ENCODE peak calls at places on chromosomes 7 and 10, in nine cellular contexts. E is mesendoderm, G is IMR-90, J is HCT116, S is PC-3, B is neuronal stem cell, V is hepatocyte, R is neural progenitor cell, A is astrocyte. Q is an unnamed sample.

GRCh38 chr7:4134631-4135030 is 547.5 kb upstream of the FOXK1 start:
- DNase-seq in E (no peak), G (no peak), J (no peak), S (no peak), B (no peak), V (peak), R (no peak), A (no peak), Q (no peak)

GRCh38 chr7:154841731-154842331 is 161.1 kb downstream of the PAXIP1 start:
- DNase-seq in E (peak), G (no peak), J (no peak), S (no peak), B (peak), V (peak), R (peak), A (no peak), Q (no peak)

GRCh38 chr7:78039791-78040776 is 241.5 kb downstream of the PHTF2 start:
- DNase-seq in E (peak), G (no peak), J (peak), S (no peak), B (peak), V (no peak), R (peak), A (no peak), Q (no peak)

GRCh38 chr7:66301737-66302136 is 96.6 kb downstream of the TPST1 start:
- DNase-seq in E (no peak), G (no peak), J (no peak), S (no peak), B (no peak), V (no peak), R (no peak), A (no peak), Q (no peak)

GRCh38 chr7:5797716-5798115 is 16.3 kb upstream of the RNF216 start:
- DNase-seq in E (no peak), G (no peak), J (no peak), S (no peak), B (no peak), V (no peak), R (no peak), A (no peak), Q (no peak)

GRCh38 chr10:103583871-103584215 is 90.3 kb downstream of the NEURL1 start:
- DNase-seq in E (no peak), G (no peak), J (no peak), S (no peak), B (no peak), V (no peak), R (no peak), A (no peak), Q (no peak)

GRCh38 chr10:42645103-42645502 is 6.7 kb upstream of the ZNF33B start:
- DNase-seq in E (no peak), G (no peak), J (no peak), S (no peak), B (no peak), V (peak), R (no peak), A (no peak), Q (peak)

GRCh38 chr7:64945776-64946175 is 42.7 kb downstream of the ZNF273 start:
- DNase-seq in E (no peak), G (no peak), J (no peak), S (no peak), B (no peak), V (no peak), R (no peak), A (no peak), Q (no peak)

GRCh38 chr7:138460176-138460648 is at the start of gene TRIM24:
- DNase-seq in E (no peak), G (peak), J (no peak), S (no peak), B (no peak), V (no peak), R (no peak), A (peak), Q (no peak)

GRCh38 chr7:76260171-76260703 is 42.2 kb upstream of the HSPB1 start:
- DNase-seq in E (peak), G (no peak), J (peak), S (peak), B (peak), V (peak), R (peak), A (no peak), Q (no peak)

GRCh38 chr10:67464278-67464677 is 231.7 kb downstream of the CTNNA3 start:
- DNase-seq in E (no peak), G (no peak), J (no peak), S (no peak), B (no peak), V (no peak), R (no peak), A (no peak), Q (no peak)

GRCh38 chr10:7634142-7634894 is 32.4 kb downstream of the ITIH5 start:
- DNase-seq in E (no peak), G (no peak), J (no peak), S (no peak), B (no peak), V (no peak), R (no peak), A (no peak), Q (no peak)

GRCh38 chr10:57395921-57396320 is 871.8 kb downstream of the IPMK start:
- DNase-seq in E (peak), G (no peak), J (no peak), S (peak), B (no peak), V (no peak), R (no peak), A (no peak), Q (no peak)

GRCh38 chr7:102125127-102125561 is 161.5 kb upstream of the SH2B2 start:
- DNase-seq in E (peak), G (peak), J (peak), S (peak), B (no peak), V (peak), R (peak), A (peak), Q (peak)

GRCh38 chr10:124508070-124508667 is 46.5 kb downstream of the LHPP start:
- DNase-seq in E (no peak), G (no peak), J (no peak), S (no peak), B (no peak), V (no peak), R (no peak), A (no peak), Q (no peak)

GRCh38 chr7:29297194-29297890 is 102.8 kb downstream of the CHN2 start:
- DNase-seq in E (peak), G (no peak), J (no peak), S (no peak), B (no peak), V (no peak), R (peak), A (no peak), Q (no peak)

GRCh38 chr7:134792968-134793367 is 13.5 kb downstream of the CALD1 start:
- DNase-seq in E (no peak), G (peak), J (no peak), S (no peak), B (no peak), V (no peak), R (no peak), A (peak), Q (no peak)

GRCh38 chr7:20795361-20795760 is 8.7 kb upstream of the SP8 start:
- DNase-seq in E (no peak), G (no peak), J (no peak), S (no peak), B (no peak), V (no peak), R (no peak), A (no peak), Q (no peak)
- H3K4me2 ChIP-seq in E (peak), G (no peak), J (no peak), S (no peak), B (no peak), V (no peak), R (peak), A (no peak), Q (no peak)

DNA sequence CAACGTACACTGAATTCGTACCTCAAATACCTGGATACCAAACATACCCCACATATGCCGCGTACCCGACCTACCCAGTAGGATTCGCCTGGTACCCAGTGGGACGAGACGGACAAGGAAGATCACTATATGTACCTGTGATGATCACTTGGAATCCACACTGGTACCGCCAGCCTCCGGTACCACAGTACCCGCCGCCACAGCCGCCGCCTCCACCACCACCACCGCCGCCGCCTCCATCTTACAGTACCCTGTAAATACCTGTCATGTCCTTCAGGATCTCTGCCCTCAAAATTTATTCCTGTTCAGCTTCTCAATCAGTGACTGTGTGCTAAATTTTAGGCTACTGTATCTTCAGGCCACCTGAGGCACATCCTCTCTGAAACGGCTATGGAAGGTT is 9.5 kb upstream of the SGCE start:
- DNase-seq in E (no peak), G (no peak), J (no peak), S (no peak), B (no peak), V (no peak), R (no peak), A (no peak), Q (no peak)
- H3K4me2 ChIP-seq in E (no peak), G (no peak), J (no peak), S (no peak), B (no peak), V (no peak), R (no peak), A (no peak), Q (no peak)

DNA sequence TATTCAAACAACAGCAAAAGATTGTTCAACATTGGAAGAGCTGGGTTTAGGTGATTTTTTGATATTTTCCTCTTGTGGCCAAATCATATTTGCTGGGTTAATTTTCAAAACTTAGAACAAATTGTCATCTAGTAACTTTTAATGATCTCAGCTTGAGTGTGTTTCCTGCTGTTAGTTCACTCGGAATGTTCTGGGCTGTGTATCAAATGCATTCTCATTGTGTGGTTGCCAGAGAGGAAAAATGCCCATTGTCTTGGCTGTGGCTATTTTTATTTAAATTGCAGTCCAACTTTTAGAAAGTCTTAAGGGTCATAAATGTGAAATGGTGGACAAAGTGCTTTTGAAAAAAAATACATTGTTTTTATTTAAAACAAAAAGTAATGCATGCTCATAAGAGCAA is 542.0 kb downstream of the TNS3 start:
- DNase-seq in E (no peak), G (peak), J (no peak), S (peak), B (no peak), V (no peak), R (no peak), A (peak), Q (no peak)
- H3K4me2 ChIP-seq in E (no peak), G (no peak), J (no peak), S (no peak), B (no peak), V (no peak), R (peak), A (peak), Q (no peak)

GRCh38 chr10:116687633-116688032 is 54.7 kb downstream of the HSPA12A start:
- DNase-seq in E (no peak), G (no peak), J (no peak), S (no peak), B (no peak), V (no peak), R (no peak), A (peak), Q (no peak)
- H3K4me2 ChIP-seq in E (no peak), G (no peak), J (no peak), S (no peak), B (no peak), V (no peak), R (no peak), A (no peak), Q (no peak)

GRCh38 chr7:1934756-1935155 is 264.7 kb downstream of the ELFN1 start:
- DNase-seq in E (no peak), G (no peak), J (no peak), S (no peak), B (no peak), V (no peak), R (no peak), A (no peak), Q (no peak)
- H3K4me2 ChIP-seq in E (no peak), G (no peak), J (no peak), S (no peak), B (no peak), V (no peak), R (no peak), A (no peak), Q (no peak)